ENCODE peak calls at places on chromosomes 13 and 19, in seven cellular contexts. D, A, Q, E, T, X and F are unnamed samples.

GRCh38 chr13:101529419-101529818 is 76.9 kb downstream of the ITGBL1 start:
- DNase-seq in T (peak), E (no peak), X (no peak), A (no peak), Q (peak), D (peak), F (no peak)

GRCh38 chr13:97359181-97360057 is 74.5 kb upstream of the RAP2A start:
- DNase-seq in T (peak), X (peak), D (peak), Q (peak), E (no peak), A (peak), F (peak)

GRCh38 chr13:90105276-90105675 is 1242.2 kb upstream of the MIR17HG start:
- DNase-seq in X (no peak), A (no peak), T (peak), Q (peak), D (no peak), E (no peak), F (no peak)

GRCh38 chr13:54637377-54637776 is 1608.8 kb downstream of the OLFM4 start:
- DNase-seq in X (no peak), D (no peak), A (no peak), T (peak), E (no peak), Q (peak), F (no peak)

GRCh38 chr19:13053761-13054604 is 48.7 kb downstream of the LYL1 start:
- DNase-seq in X (peak), T (peak), D (peak), Q (peak), E (peak), A (no peak), F (peak)

GRCh38 chr13:30364876-30365275 is 57.4 kb upstream of the UBE2L5 start:
- DNase-seq in A (no peak), D (no peak), E (no peak), T (peak), X (peak), Q (no peak), F (no peak)

GRCh38 chr19:861756-862528 is 2.5 kb downstream of the CFD start:
- DNase-seq in X (no peak), A (peak), T (peak), E (peak), Q (peak), D (no peak), F (no peak)

GRCh38 chr19:10520652-10521318 is 3.5 kb upstream of the S1PR5 start:
- DNase-seq in E (no peak), T (no peak), D (peak), A (no peak), Q (no peak), X (no peak), F (no peak)

GRCh38 chr19:1045247-1045603 is 5.3 kb downstream of the ABCA7 start:
- DNase-seq in T (no peak), A (no peak), D (no peak), X (no peak), E (no peak), Q (no peak), F (no peak)

GRCh38 chr13:44934724-44935123 is 54.5 kb downstream of the NUFIP1 start:
- DNase-seq in Q (peak), D (no peak), T (peak), A (no peak), X (peak), E (no peak), F (no peak)

GRCh38 chr19:40090256-40091204 is at the start of gene ZNF780A:
- DNase-seq in E (peak), A (peak), Q (peak), D (peak), T (peak), X (peak), F (peak)

GRCh38 chr19:7833225-7834156 is 3.5 kb downstream of the EVI5L start:
- DNase-seq in Q (peak), T (peak), D (peak), X (no peak), E (peak), A (no peak), F (no peak)

GRCh38 chr13:57969961-57970360 is 338.4 kb downstream of the PCDH17 start:
- DNase-seq in X (peak), A (no peak), E (no peak), Q (no peak), T (no peak), D (no peak), F (no peak)

DNA sequence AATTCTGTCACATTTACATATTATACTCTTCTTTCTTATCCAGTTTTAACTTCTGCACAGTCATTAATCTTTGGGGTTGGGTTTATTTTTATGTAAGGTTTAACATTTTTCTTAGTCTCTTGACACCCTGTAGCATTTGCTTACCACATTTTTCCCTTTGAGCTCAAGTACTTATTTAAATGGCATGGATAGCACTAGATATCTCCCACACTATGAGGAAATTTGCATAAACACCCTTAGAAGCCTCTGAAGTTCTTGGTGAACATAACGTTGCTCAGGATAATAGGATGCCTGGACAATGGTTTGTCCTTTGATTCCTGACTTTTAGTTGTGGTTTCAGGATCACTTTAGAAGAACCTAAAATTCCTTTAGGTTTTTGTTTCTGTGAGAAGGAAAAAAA is 338.9 kb downstream of the PCDH17 start:
- DNase-seq in Q (no peak), E (no peak), X (no peak), T (no peak), A (no peak), D (no peak), F (no peak)
- TF ChIP-seq CTCF in Q (no peak), E (no peak), X (no peak), T (no peak), A (no peak), D (no peak), F (no peak)

DNA sequence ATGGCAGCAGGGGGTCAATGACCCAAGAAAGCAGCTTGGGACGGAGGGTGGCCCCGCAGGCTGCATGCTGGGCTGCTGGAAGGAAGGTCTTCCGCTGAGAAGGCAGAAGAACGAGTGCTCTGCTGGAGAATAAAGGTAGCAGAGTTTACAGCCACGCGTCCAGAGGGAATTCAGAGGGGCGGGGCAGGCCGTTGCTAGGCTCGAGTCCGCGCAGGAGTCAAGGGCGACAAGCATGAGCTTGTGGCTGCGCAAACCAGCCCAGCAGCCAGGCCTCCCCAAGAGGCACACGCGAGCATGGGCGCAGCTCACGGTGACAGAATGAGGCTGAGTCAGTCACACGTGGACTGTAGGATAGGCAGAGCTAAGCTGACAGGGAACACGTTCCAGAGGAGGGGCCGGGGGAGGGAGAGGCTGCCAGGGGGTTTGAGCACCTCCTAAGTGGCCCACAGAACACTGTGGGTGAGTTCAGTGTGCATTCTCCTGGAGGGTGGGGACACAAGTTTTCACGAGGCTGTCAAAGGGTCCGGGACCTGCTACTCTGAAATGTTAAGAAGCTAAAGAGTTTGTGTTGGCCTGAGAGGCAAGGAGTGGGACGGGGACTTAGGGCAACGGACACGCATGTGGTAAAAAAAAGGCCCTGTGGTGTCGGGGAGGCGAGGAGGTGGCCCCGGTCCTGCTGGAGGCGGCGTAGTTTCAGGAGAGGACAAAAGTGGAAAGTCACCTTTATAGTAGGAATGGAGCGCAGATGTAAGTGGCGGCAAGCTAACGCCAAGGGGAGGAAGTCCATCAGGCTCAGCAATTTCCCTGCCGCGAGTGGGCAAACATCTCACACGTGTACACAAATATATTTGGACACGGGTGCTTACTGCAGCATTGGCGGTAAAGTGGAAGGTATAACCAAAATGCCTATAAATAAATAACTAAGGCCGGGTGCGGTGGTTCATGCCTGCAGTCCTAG is 17.7 kb downstream of the RFX2 start:
- DNase-seq in X (peak), T (peak), Q (peak), E (peak), D (peak), A (no peak), F (peak)
- TF ChIP-seq CTCF in X (no peak), T (no peak), Q (no peak), E (no peak), D (no peak), A (no peak), F (no peak)

GRCh38 chr13:52851153-52851962 is 2.9 kb upstream of the PCDH8 start:
- DNase-seq in T (peak), Q (peak), D (no peak), X (no peak), E (peak), A (no peak), F (no peak)

GRCh38 chr13:52849727-52850395 is 1.4 kb upstream of the PCDH8 start:
- DNase-seq in D (no peak), X (no peak), T (no peak), E (no peak), A (no peak), Q (no peak), F (no peak)

GRCh38 chr13:52848455-52849190 is at the start of gene PCDH8:
- DNase-seq in D (no peak), A (no peak), X (no peak), T (no peak), E (no peak), Q (no peak), F (no peak)

GRCh38 chr13:52852444-52852843 is 4.0 kb upstream of the PCDH8 start:
- DNase-seq in E (no peak), T (no peak), D (no peak), X (no peak), A (no peak), Q (no peak), F (no peak)

GRCh38 chr13:52850396-52851152 is 2.1 kb upstream of the PCDH8 start:
- DNase-seq in T (peak), A (no peak), Q (peak), E (peak), D (peak), X (peak), F (peak)
- TF ChIP-seq CTCF in T (no peak), A (no peak), Q (no peak), E (no peak), D (no peak), X (no peak), F (peak)

GRCh38 chr19:57302727-57303401 is 17.4 kb upstream of the ZNF543 start:
- DNase-seq in Q (no peak), X (no peak), T (no peak), E (no peak), A (no peak), D (no peak), F (no peak)
- TF ChIP-seq CTCF in Q (no peak), X (no peak), T (peak), E (no peak), A (no peak), D (no peak), F (no peak)

GRCh38 chr13:28636677-28637317 is 22.1 kb upstream of the POMP start:
- DNase-seq in D (peak), T (peak), A (peak), X (peak), E (no peak), Q (peak), F (no peak)
- TF ChIP-seq CTCF in D (no peak), T (peak), A (peak), X (peak), E (peak), Q (peak), F (peak)

GRCh38 chr13:112457081-112457480 is 80.9 kb downstream of the SPACA7 start:
- DNase-seq in D (no peak), T (no peak), E (peak), Q (no peak), A (no peak), X (no peak), F (no peak)
- TF ChIP-seq CTCF in D (no peak), T (no peak), E (no peak), Q (no peak), A (no peak), X (no peak), F (no peak)

DNA sequence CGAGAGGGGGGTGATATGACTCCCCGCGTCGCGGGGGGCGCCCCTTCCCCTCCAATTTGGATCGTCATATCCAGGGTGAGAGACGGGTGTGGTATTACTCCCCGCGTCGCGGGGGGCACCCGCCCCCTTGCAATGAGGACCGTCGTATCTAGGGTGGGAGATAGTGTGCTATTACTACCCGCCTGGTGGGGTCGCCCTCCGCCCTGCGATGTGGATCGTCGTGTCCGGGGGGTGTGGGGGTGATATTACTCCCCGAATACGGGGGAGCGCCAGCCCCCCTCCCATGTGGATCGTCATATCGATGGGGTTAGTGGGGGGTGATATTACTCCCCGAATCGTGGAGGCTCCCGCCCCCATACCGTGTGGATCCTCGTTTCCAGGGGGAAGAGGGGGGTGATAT is 29.2 kb upstream of the RGCC start:
- DNase-seq in E (no peak), Q (no peak), D (no peak), T (no peak), X (no peak), A (peak), F (no peak)
- TF ChIP-seq CTCF in E (peak), Q (no peak), D (no peak), T (peak), X (peak), A (no peak), F (no peak)

GRCh38 chr13:26498524-26499208 is 58.8 kb upstream of the WASF3 start:
- DNase-seq in X (peak), E (no peak), A (no peak), D (no peak), Q (peak), T (peak), F (no peak)

GRCh38 chr13:26499209-26499601 is 58.3 kb upstream of the WASF3 start:
- DNase-seq in D (no peak), A (no peak), T (no peak), X (no peak), E (no peak), Q (no peak), F (no peak)

GRCh38 chr13:26500618-26501320 is 56.7 kb upstream of the WASF3 start:
- DNase-seq in D (no peak), Q (no peak), A (no peak), X (peak), E (no peak), T (no peak), F (no peak)

GRCh38 chr13:26503826-26504594 is 53.5 kb upstream of the WASF3 start:
- DNase-seq in E (no peak), A (no peak), Q (no peak), D (no peak), X (no peak), T (no peak), F (no peak)

DNA sequence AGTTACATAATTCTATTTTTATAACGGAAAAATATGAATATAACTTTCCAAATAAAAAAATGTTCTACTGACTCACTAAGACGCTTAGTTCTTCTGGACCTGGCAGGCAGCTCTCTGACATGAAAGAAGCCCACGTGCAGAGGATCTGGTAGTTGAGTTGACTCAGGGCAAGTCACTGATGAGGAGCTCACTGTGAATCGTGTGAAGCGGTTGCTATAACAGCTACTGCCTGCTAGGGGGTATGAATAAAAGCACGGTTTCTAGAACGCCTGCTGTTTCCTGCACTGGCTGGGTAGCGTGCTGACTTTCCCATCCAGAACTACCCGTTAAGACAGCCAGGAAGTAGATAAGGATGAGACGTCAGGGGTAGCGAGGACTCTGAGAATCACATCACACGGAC is 54.7 kb upstream of the WASF3 start:
- DNase-seq in D (peak), T (peak), X (peak), Q (peak), A (no peak), E (no peak), F (no peak)
- TF ChIP-seq CTCF in D (no peak), T (peak), X (no peak), Q (peak), A (no peak), E (peak), F (no peak)

GRCh38 chr13:57635541-57635940 is 4.0 kb downstream of the PCDH17 start:
- DNase-seq in X (no peak), D (no peak), E (no peak), T (no peak), Q (no peak), A (no peak), F (no peak)

GRCh38 chr13:57632276-57633140 is 964 bp downstream of the PCDH17 start:
- DNase-seq in T (peak), X (peak), E (peak), D (no peak), Q (peak), A (no peak), F (peak)

GRCh38 chr13:57634829-57635165 is 3.3 kb downstream of the PCDH17 start:
- DNase-seq in D (no peak), T (no peak), Q (no peak), X (no peak), A (no peak), E (peak), F (no peak)

GRCh38 chr13:57633141-57633949 is 1.8 kb downstream of the PCDH17 start:
- DNase-seq in Q (peak), D (no peak), A (no peak), T (no peak), X (peak), E (peak), F (peak)

DNA sequence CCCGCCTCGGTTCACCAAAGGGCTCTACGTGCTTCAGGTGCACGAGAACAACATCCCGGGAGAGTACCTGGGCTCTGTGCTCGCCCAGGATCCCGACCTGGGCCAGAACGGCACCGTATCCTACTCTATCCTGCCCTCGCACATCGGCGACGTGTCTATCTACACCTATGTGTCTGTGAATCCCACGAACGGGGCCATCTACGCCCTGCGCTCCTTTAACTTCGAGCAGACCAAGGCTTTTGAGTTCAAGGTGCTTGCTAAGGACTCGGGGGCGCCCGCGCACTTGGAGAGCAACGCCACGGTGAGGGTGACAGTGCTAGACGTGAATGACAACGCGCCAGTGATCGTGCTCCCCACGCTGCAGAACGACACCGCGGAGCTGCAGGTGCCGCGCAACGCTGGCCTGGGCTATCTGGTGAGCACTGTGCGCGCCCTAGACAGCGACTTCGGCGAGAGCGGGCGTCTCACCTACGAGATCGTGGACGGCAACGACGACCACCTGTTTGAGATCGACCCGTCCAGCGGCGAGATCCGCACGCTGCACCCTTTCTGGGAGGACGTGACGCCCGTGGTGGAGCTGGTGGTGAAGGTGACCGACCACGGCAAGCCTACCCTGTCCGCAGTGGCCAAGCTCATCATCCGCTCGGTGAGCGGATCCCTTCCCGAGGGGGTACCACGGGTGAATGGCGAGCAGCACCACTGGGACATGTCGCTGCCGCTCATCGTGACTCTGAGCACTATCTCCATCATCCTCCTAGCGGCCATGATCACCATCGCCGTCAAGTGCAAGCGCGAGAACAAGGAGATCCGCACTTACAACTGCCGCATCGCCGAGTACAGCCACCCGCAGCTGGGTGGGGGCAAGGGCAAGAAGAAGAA is 2.6 kb downstream of the PCDH17 start:
- DNase-seq in A (no peak), X (peak), D (no peak), T (no peak), Q (no peak), E (peak), F (no peak)
- TF ChIP-seq CTCF in A (no peak), X (peak), D (no peak), T (no peak), Q (no peak), E (no peak), F (no peak)